ENCODE peak calls at places on chromosome 1, in nine cellular contexts. P is iPS-NIHi11, V is nephron progenitor cell, U is hepatocyte, B is osteocyte, Y is RCC 7860, W is GM23338, T is EL, H is endothelial cell. O is an unnamed sample.

GRCh38 chr1:86156571-86157455 is at the start of gene COL24A1:
- DNase-seq in P (peak), V (peak), U (peak), B (peak), Y (no peak), W (peak), T (peak), H (peak), O (peak)

GRCh38 chr1:40948741-40949528 is 30.6 kb upstream of the CTPS1 start:
- DNase-seq in P (peak), V (peak), U (peak), B (peak), Y (peak), W (peak), T (peak), H (peak), O (peak)

GRCh38 chr1:186620951-186621350 is 59.3 kb downstream of the PTGS2 start:
- DNase-seq in P (no peak), V (no peak), U (no peak), B (no peak), Y (peak), W (no peak), T (peak), H (no peak), O (no peak)

GRCh38 chr1:53393325-53393792 is 65.5 kb upstream of the LRP8 start:
- DNase-seq in P (peak), V (peak), U (peak), B (peak), Y (peak), W (peak), T (peak), H (peak), O (peak)

GRCh38 chr1:173117108-173117633 is 66.4 kb upstream of the TNFSF18 start:
- DNase-seq in P (no peak), V (no peak), U (no peak), B (no peak), Y (no peak), W (no peak), T (no peak), H (no peak), O (no peak)

GRCh38 chr1:216596298-216596947 is 126.8 kb downstream of the ESRRG start:
- DNase-seq in P (peak), V (no peak), U (no peak), B (no peak), Y (no peak), W (peak), T (no peak), H (no peak), O (no peak)

GRCh38 chr1:39394598-39394997 is 96.8 kb upstream of the BMP8A start:
- DNase-seq in P (no peak), V (no peak), U (peak), B (no peak), Y (peak), W (no peak), T (no peak), H (no peak), O (no peak)

GRCh38 chr1:229199261-229199850 is 71.6 kb upstream of the RAB4A start:
- DNase-seq in P (peak), V (peak), U (no peak), B (no peak), Y (no peak), W (peak), T (no peak), H (no peak), O (no peak)

GRCh38 chr1:117239467-117239866 is 28.7 kb upstream of the VTCN1 start:
- DNase-seq in P (no peak), V (no peak), U (no peak), B (no peak), Y (no peak), W (no peak), T (no peak), H (no peak), O (no peak)

GRCh38 chr1:34406377-34406776 is 229.7 kb downstream of the C1orf94 start:
- DNase-seq in P (no peak), V (no peak), U (no peak), B (no peak), Y (no peak), W (no peak), T (no peak), H (no peak), O (no peak)

GRCh38 chr1:210189426-210189825 is 43.2 kb upstream of the SERTAD4 start:
- DNase-seq in P (no peak), V (no peak), U (no peak), B (peak), Y (no peak), W (no peak), T (no peak), H (no peak), O (no peak)

GRCh38 chr1:111227875-111228747 is 598 bp downstream of the CHI3L2 start:
- DNase-seq in P (no peak), V (no peak), U (peak), B (no peak), Y (peak), W (no peak), T (peak), H (no peak), O (no peak)

GRCh38 chr1:47950481-47950880 is 46.7 kb downstream of the TRABD2B start:
- DNase-seq in P (no peak), V (no peak), U (no peak), B (no peak), Y (no peak), W (no peak), T (no peak), H (no peak), O (no peak)

GRCh38 chr1:6495041-6495441 is 3.6 kb upstream of the PLEKHG5 start:
- DNase-seq in P (no peak), V (no peak), U (no peak), B (no peak), Y (no peak), W (no peak), T (no peak), H (no peak), O (no peak)

GRCh38 chr1:29148656-29149491 is 25.2 kb upstream of the TMEM200B start:
- DNase-seq in P (no peak), V (no peak), U (no peak), B (no peak), Y (no peak), W (no peak), T (no peak), H (no peak), O (no peak)

O was measured in neuronal stem cell.